ENCODE peak calls at places on chromosome 20, in nine cellular contexts. One of them, this sample, is unnamed.

GRCh38 chr20:17108896-17109295 is 117.9 kb upstream of the PCSK2 start:
- DNase-seq in AG20443: no peak
- DNase-seq in NCI-H1092: no peak
- DNase-seq in NCI-H2029 treated with DMSO at 0.1 percent for 48 hours: peak
- DNase-seq in LoVo: no peak
- DNase-seq in stimulated activated CD8-positive, alpha-beta memory T cell treated with anti-CD3 and anti-CD28 coated beads, Interleukin-7, amount 100 ng/mL, for 1 hour: no peak
- DNase-seq in psoas muscle: no peak
- DNase-seq in substantia nigra: no peak
- DNase-seq in stimulated activated CD4-positive, alpha-beta T cell treated with anti-CD3 and anti-CD28 coated beads, Interleukin-4, amount 100 ng/mL, for 1 hour: no peak
- DNase-seq in this sample: no peak

GRCh38 chr20:38550274-38550673 is 30.7 kb upstream of the ADIG start:
- DNase-seq in AG20443: no peak
- DNase-seq in psoas muscle: no peak
- DNase-seq in stimulated activated CD4-positive, alpha-beta T cell treated with anti-CD3 and anti-CD28 coated beads, Interleukin-4, amount 100 ng/mL, for 1 hour: no peak
- DNase-seq in LoVo: no peak
- DNase-seq in NCI-H2029 treated with DMSO at 0.1 percent for 48 hours: no peak
- DNase-seq in substantia nigra: no peak
- DNase-seq in stimulated activated CD8-positive, alpha-beta memory T cell treated with anti-CD3 and anti-CD28 coated beads, Interleukin-7, amount 100 ng/mL, for 1 hour: no peak
- DNase-seq in NCI-H1092: no peak
- DNase-seq in this sample: no peak

GRCh38 chr20:11692567-11692966 is 225.1 kb upstream of the BTBD3 start:
- DNase-seq in NCI-H1092: no peak
- DNase-seq in NCI-H2029 treated with DMSO at 0.1 percent for 48 hours: no peak
- DNase-seq in substantia nigra: no peak
- DNase-seq in AG20443: no peak
- DNase-seq in stimulated activated CD4-positive, alpha-beta T cell treated with anti-CD3 and anti-CD28 coated beads, Interleukin-4, amount 100 ng/mL, for 1 hour: no peak
- DNase-seq in psoas muscle: no peak
- DNase-seq in stimulated activated CD8-positive, alpha-beta memory T cell treated with anti-CD3 and anti-CD28 coated beads, Interleukin-7, amount 100 ng/mL, for 1 hour: no peak
- DNase-seq in LoVo: no peak
- DNase-seq in this sample: no peak

GRCh38 chr20:39885975-39886649 is 802.9 kb downstream of the MAFB start:
- DNase-seq in psoas muscle: peak
- DNase-seq in stimulated activated CD4-positive, alpha-beta T cell treated with anti-CD3 and anti-CD28 coated beads, Interleukin-4, amount 100 ng/mL, for 1 hour: no peak
- DNase-seq in NCI-H2029 treated with DMSO at 0.1 percent for 48 hours: no peak
- DNase-seq in LoVo: peak
- DNase-seq in substantia nigra: no peak
- DNase-seq in NCI-H1092: no peak
- DNase-seq in AG20443: peak
- DNase-seq in stimulated activated CD8-positive, alpha-beta memory T cell treated with anti-CD3 and anti-CD28 coated beads, Interleukin-7, amount 100 ng/mL, for 1 hour: no peak
- DNase-seq in this sample: no peak

GRCh38 chr20:14337400-14338171 is at the start of gene FLRT3:
- DNase-seq in AG20443: peak
- DNase-seq in substantia nigra: peak
- DNase-seq in stimulated activated CD4-positive, alpha-beta T cell treated with anti-CD3 and anti-CD28 coated beads, Interleukin-4, amount 100 ng/mL, for 1 hour: no peak
- DNase-seq in LoVo: peak
- DNase-seq in psoas muscle: peak
- DNase-seq in NCI-H2029 treated with DMSO at 0.1 percent for 48 hours: peak
- DNase-seq in stimulated activated CD8-positive, alpha-beta memory T cell treated with anti-CD3 and anti-CD28 coated beads, Interleukin-7, amount 100 ng/mL, for 1 hour: no peak
- DNase-seq in NCI-H1092: peak
- DNase-seq in this sample: no peak

GRCh38 chr20:62426678-62427077 is 661 bp downstream of the RBBP8NL start:
- DNase-seq in LoVo: no peak
- DNase-seq in stimulated activated CD8-positive, alpha-beta memory T cell treated with anti-CD3 and anti-CD28 coated beads, Interleukin-7, amount 100 ng/mL, for 1 hour: no peak
- DNase-seq in NCI-H1092: no peak
- DNase-seq in AG20443: no peak
- DNase-seq in stimulated activated CD4-positive, alpha-beta T cell treated with anti-CD3 and anti-CD28 coated beads, Interleukin-4, amount 100 ng/mL, for 1 hour: no peak
- DNase-seq in psoas muscle: no peak
- DNase-seq in NCI-H2029 treated with DMSO at 0.1 percent for 48 hours: no peak
- DNase-seq in substantia nigra: no peak
- DNase-seq in this sample: no peak

GRCh38 chr20:3819413-3820047 is 817 bp upstream of the AP5S1 start:
- DNase-seq in stimulated activated CD8-positive, alpha-beta memory T cell treated with anti-CD3 and anti-CD28 coated beads, Interleukin-7, amount 100 ng/mL, for 1 hour: no peak
- DNase-seq in stimulated activated CD4-positive, alpha-beta T cell treated with anti-CD3 and anti-CD28 coated beads, Interleukin-4, amount 100 ng/mL, for 1 hour: no peak
- DNase-seq in psoas muscle: no peak
- DNase-seq in NCI-H2029 treated with DMSO at 0.1 percent for 48 hours: no peak
- DNase-seq in substantia nigra: no peak
- DNase-seq in AG20443: no peak
- DNase-seq in LoVo: no peak
- DNase-seq in NCI-H1092: no peak
- DNase-seq in this sample: no peak

GRCh38 chr20:47543006-47543431 is 41.3 kb downstream of the NCOA3 start:
- DNase-seq in AG20443: peak
- DNase-seq in LoVo: no peak
- DNase-seq in stimulated activated CD8-positive, alpha-beta memory T cell treated with anti-CD3 and anti-CD28 coated beads, Interleukin-7, amount 100 ng/mL, for 1 hour: no peak
- DNase-seq in psoas muscle: no peak
- DNase-seq in NCI-H1092: no peak
- DNase-seq in stimulated activated CD4-positive, alpha-beta T cell treated with anti-CD3 and anti-CD28 coated beads, Interleukin-4, amount 100 ng/mL, for 1 hour: no peak
- DNase-seq in NCI-H2029 treated with DMSO at 0.1 percent for 48 hours: no peak
- DNase-seq in substantia nigra: no peak
- DNase-seq in this sample: no peak

GRCh38 chr20:24708411-24709295 is 239.2 kb downstream of the SYNDIG1 start:
- DNase-seq in AG20443: no peak
- DNase-seq in stimulated activated CD4-positive, alpha-beta T cell treated with anti-CD3 and anti-CD28 coated beads, Interleukin-4, amount 100 ng/mL, for 1 hour: no peak
- DNase-seq in stimulated activated CD8-positive, alpha-beta memory T cell treated with anti-CD3 and anti-CD28 coated beads, Interleukin-7, amount 100 ng/mL, for 1 hour: no peak
- DNase-seq in LoVo: no peak
- DNase-seq in NCI-H2029 treated with DMSO at 0.1 percent for 48 hours: no peak
- DNase-seq in psoas muscle: no peak
- DNase-seq in NCI-H1092: no peak
- DNase-seq in substantia nigra: no peak
- DNase-seq in this sample: no peak

GRCh38 chr20:2874456-2874855 is 1.2 kb downstream of the PTPRA start:
- DNase-seq in NCI-H2029 treated with DMSO at 0.1 percent for 48 hours: no peak
- DNase-seq in stimulated activated CD4-positive, alpha-beta T cell treated with anti-CD3 and anti-CD28 coated beads, Interleukin-4, amount 100 ng/mL, for 1 hour: no peak
- DNase-seq in NCI-H1092: no peak
- DNase-seq in psoas muscle: no peak
- DNase-seq in AG20443: no peak
- DNase-seq in LoVo: no peak
- DNase-seq in stimulated activated CD8-positive, alpha-beta memory T cell treated with anti-CD3 and anti-CD28 coated beads, Interleukin-7, amount 100 ng/mL, for 1 hour: no peak
- DNase-seq in substantia nigra: no peak
- DNase-seq in this sample: no peak

GRCh38 chr20:3074812-3075211 is 3.4 kb downstream of the OXT start:
- DNase-seq in stimulated activated CD4-positive, alpha-beta T cell treated with anti-CD3 and anti-CD28 coated beads, Interleukin-4, amount 100 ng/mL, for 1 hour: no peak
- DNase-seq in NCI-H2029 treated with DMSO at 0.1 percent for 48 hours: no peak
- DNase-seq in stimulated activated CD8-positive, alpha-beta memory T cell treated with anti-CD3 and anti-CD28 coated beads, Interleukin-7, amount 100 ng/mL, for 1 hour: no peak
- DNase-seq in AG20443: no peak
- DNase-seq in psoas muscle: no peak
- DNase-seq in LoVo: peak
- DNase-seq in substantia nigra: no peak
- DNase-seq in NCI-H1092: no peak
- DNase-seq in this sample: no peak

GRCh38 chr20:35451295-35451694 is 4.1 kb upstream of the CEP250 start:
- DNase-seq in LoVo: no peak
- DNase-seq in stimulated activated CD4-positive, alpha-beta T cell treated with anti-CD3 and anti-CD28 coated beads, Interleukin-4, amount 100 ng/mL, for 1 hour: no peak
- DNase-seq in NCI-H2029 treated with DMSO at 0.1 percent for 48 hours: peak
- DNase-seq in AG20443: no peak
- DNase-seq in NCI-H1092: no peak
- DNase-seq in psoas muscle: no peak
- DNase-seq in substantia nigra: no peak
- DNase-seq in stimulated activated CD8-positive, alpha-beta memory T cell treated with anti-CD3 and anti-CD28 coated beads, Interleukin-7, amount 100 ng/mL, for 1 hour: no peak
- DNase-seq in this sample: no peak

GRCh38 chr20:62914436-62914835 is 11.9 kb downstream of the DIDO1 start:
- DNase-seq in substantia nigra: no peak
- DNase-seq in psoas muscle: no peak
- DNase-seq in AG20443: no peak
- DNase-seq in LoVo: no peak
- DNase-seq in stimulated activated CD8-positive, alpha-beta memory T cell treated with anti-CD3 and anti-CD28 coated beads, Interleukin-7, amount 100 ng/mL, for 1 hour: no peak
- DNase-seq in NCI-H1092: no peak
- DNase-seq in NCI-H2029 treated with DMSO at 0.1 percent for 48 hours: no peak
- DNase-seq in stimulated activated CD4-positive, alpha-beta T cell treated with anti-CD3 and anti-CD28 coated beads, Interleukin-4, amount 100 ng/mL, for 1 hour: no peak
- DNase-seq in this sample: no peak

GRCh38 chr20:40933758-40934157 is 94.9 kb upstream of the TOP1 start:
- DNase-seq in stimulated activated CD8-positive, alpha-beta memory T cell treated with anti-CD3 and anti-CD28 coated beads, Interleukin-7, amount 100 ng/mL, for 1 hour: no peak
- DNase-seq in NCI-H2029 treated with DMSO at 0.1 percent for 48 hours: no peak
- DNase-seq in NCI-H1092: no peak
- DNase-seq in LoVo: no peak
- DNase-seq in substantia nigra: no peak
- DNase-seq in AG20443: no peak
- DNase-seq in psoas muscle: no peak
- DNase-seq in stimulated activated CD4-positive, alpha-beta T cell treated with anti-CD3 and anti-CD28 coated beads, Interleukin-4, amount 100 ng/mL, for 1 hour: no peak
- DNase-seq in this sample: no peak

GRCh38 chr20:44500221-44500620 is 21.6 kb downstream of the SERINC3 start:
- DNase-seq in NCI-H1092: no peak
- DNase-seq in LoVo: no peak
- DNase-seq in psoas muscle: no peak
- DNase-seq in stimulated activated CD8-positive, alpha-beta memory T cell treated with anti-CD3 and anti-CD28 coated beads, Interleukin-7, amount 100 ng/mL, for 1 hour: no peak
- DNase-seq in stimulated activated CD4-positive, alpha-beta T cell treated with anti-CD3 and anti-CD28 coated beads, Interleukin-4, amount 100 ng/mL, for 1 hour: no peak
- DNase-seq in AG20443: no peak
- DNase-seq in substantia nigra: no peak
- DNase-seq in NCI-H2029 treated with DMSO at 0.1 percent for 48 hours: no peak
- DNase-seq in this sample: no peak

GRCh38 chr20:32110173-32110704 is 725 bp downstream of the TM9SF4 start:
- DNase-seq in NCI-H1092: no peak
- DNase-seq in psoas muscle: no peak
- DNase-seq in stimulated activated CD8-positive, alpha-beta memory T cell treated with anti-CD3 and anti-CD28 coated beads, Interleukin-7, amount 100 ng/mL, for 1 hour: no peak
- DNase-seq in NCI-H2029 treated with DMSO at 0.1 percent for 48 hours: no peak
- DNase-seq in AG20443: no peak
- DNase-seq in substantia nigra: peak
- DNase-seq in stimulated activated CD4-positive, alpha-beta T cell treated with anti-CD3 and anti-CD28 coated beads, Interleukin-4, amount 100 ng/mL, for 1 hour: no peak
- DNase-seq in LoVo: no peak
- DNase-seq in this sample: no peak

GRCh38 chr20:53021934-53022333 is 49.8 kb downstream of the TSHZ2 start:
- DNase-seq in psoas muscle: no peak
- DNase-seq in LoVo: no peak
- DNase-seq in NCI-H1092: no peak
- DNase-seq in AG20443: peak
- DNase-seq in NCI-H2029 treated with DMSO at 0.1 percent for 48 hours: no peak
- DNase-seq in stimulated activated CD8-positive, alpha-beta memory T cell treated with anti-CD3 and anti-CD28 coated beads, Interleukin-7, amount 100 ng/mL, for 1 hour: no peak
- DNase-seq in substantia nigra: no peak
- DNase-seq in stimulated activated CD4-positive, alpha-beta T cell treated with anti-CD3 and anti-CD28 coated beads, Interleukin-4, amount 100 ng/mL, for 1 hour: no peak
- DNase-seq in this sample: no peak

GRCh38 chr20:40636486-40636885 is 52.5 kb downstream of the MAFB start:
- DNase-seq in AG20443: no peak
- DNase-seq in NCI-H1092: no peak
- DNase-seq in substantia nigra: no peak
- DNase-seq in NCI-H2029 treated with DMSO at 0.1 percent for 48 hours: no peak
- DNase-seq in stimulated activated CD4-positive, alpha-beta T cell treated with anti-CD3 and anti-CD28 coated beads, Interleukin-4, amount 100 ng/mL, for 1 hour: no peak
- DNase-seq in psoas muscle: no peak
- DNase-seq in stimulated activated CD8-positive, alpha-beta memory T cell treated with anti-CD3 and anti-CD28 coated beads, Interleukin-7, amount 100 ng/mL, for 1 hour: no peak
- DNase-seq in LoVo: no peak
- DNase-seq in this sample: no peak

GRCh38 chr20:58544301-58544700 is 29.1 kb upstream of the APCDD1L start:
- DNase-seq in NCI-H1092: no peak
- DNase-seq in AG20443: no peak
- DNase-seq in NCI-H2029 treated with DMSO at 0.1 percent for 48 hours: no peak
- DNase-seq in stimulated activated CD8-positive, alpha-beta memory T cell treated with anti-CD3 and anti-CD28 coated beads, Interleukin-7, amount 100 ng/mL, for 1 hour: no peak
- DNase-seq in LoVo: no peak
- DNase-seq in stimulated activated CD4-positive, alpha-beta T cell treated with anti-CD3 and anti-CD28 coated beads, Interleukin-4, amount 100 ng/mL, for 1 hour: no peak
- DNase-seq in psoas muscle: no peak
- DNase-seq in substantia nigra: no peak
- DNase-seq in this sample: no peak

GRCh38 chr20:4516851-4517250 is 204.9 kb upstream of the PRND start:
- DNase-seq in psoas muscle: no peak
- DNase-seq in NCI-H1092: no peak
- DNase-seq in stimulated activated CD4-positive, alpha-beta T cell treated with anti-CD3 and anti-CD28 coated beads, Interleukin-4, amount 100 ng/mL, for 1 hour: no peak
- DNase-seq in stimulated activated CD8-positive, alpha-beta memory T cell treated with anti-CD3 and anti-CD28 coated beads, Interleukin-7, amount 100 ng/mL, for 1 hour: no peak
- DNase-seq in LoVo: no peak
- DNase-seq in substantia nigra: no peak
- DNase-seq in NCI-H2029 treated with DMSO at 0.1 percent for 48 hours: no peak
- DNase-seq in AG20443: no peak
- DNase-seq in this sample: no peak

GRCh38 chr20:44068311-44068710 is 118.7 kb downstream of the JPH2 start:
- DNase-seq in substantia nigra: no peak
- DNase-seq in stimulated activated CD8-positive, alpha-beta memory T cell treated with anti-CD3 and anti-CD28 coated beads, Interleukin-7, amount 100 ng/mL, for 1 hour: no peak
- DNase-seq in stimulated activated CD4-positive, alpha-beta T cell treated with anti-CD3 and anti-CD28 coated beads, Interleukin-4, amount 100 ng/mL, for 1 hour: no peak
- DNase-seq in NCI-H1092: no peak
- DNase-seq in LoVo: no peak
- DNase-seq in AG20443: no peak
- DNase-seq in psoas muscle: no peak
- DNase-seq in NCI-H2029 treated with DMSO at 0.1 percent for 48 hours: no peak
- DNase-seq in this sample: no peak

This sample was measured in activated T-helper 1 cell treated with anti-CD3 and anti-CD28 coated beads, Interleukin-2, amount 50 U/mL, for 16 hours.